ENCODE peak calls at places on chromosome 11, in four cellular contexts. One of them, this sample, is unnamed.

GRCh38 chr11:36098046-36098445 is 154.2 kb downstream of the LDLRAD3 start:
- DNase-seq in nephron progenitor cell: no peak
- DNase-seq in astrocyte of the spinal cord: no peak
- DNase-seq in tibial nerve: no peak
- DNase-seq in this sample: no peak

GRCh38 chr11:118012083-118012669 is 26.0 kb downstream of the IL10RA start:
- DNase-seq in tibial nerve: no peak
- DNase-seq in nephron progenitor cell: no peak
- DNase-seq in astrocyte of the spinal cord: no peak
- DNase-seq in this sample: no peak

GRCh38 chr11:61913699-61914395 is 3.5 kb downstream of the RAB3IL1 start:
- DNase-seq in astrocyte of the spinal cord: no peak
- DNase-seq in nephron progenitor cell: no peak
- DNase-seq in tibial nerve: no peak
- DNase-seq in this sample: peak; percentile 11

GRCh38 chr11:73236205-73236765 is 18.2 kb downstream of the P2RY2 start:
- DNase-seq in tibial nerve: no peak
- DNase-seq in astrocyte of the spinal cord: no peak
- DNase-seq in nephron progenitor cell: no peak
- DNase-seq in this sample: no peak

GRCh38 chr11:131311746-131312145 is 58.7 kb upstream of the NTM start:
- DNase-seq in tibial nerve: no peak
- DNase-seq in astrocyte of the spinal cord: no peak
- DNase-seq in nephron progenitor cell: no peak
- DNase-seq in this sample: no peak

GRCh38 chr11:16001899-16002426 is 354.4 kb downstream of the SOX6 start:
- DNase-seq in tibial nerve: no peak
- DNase-seq in nephron progenitor cell: no peak
- DNase-seq in astrocyte of the spinal cord: peak; percentile 96
- DNase-seq in this sample: no peak

GRCh38 chr11:576791-577610 is 731 bp downstream of the PHRF1 start:
- DNase-seq in nephron progenitor cell: no peak
- DNase-seq in astrocyte of the spinal cord: no peak
- DNase-seq in tibial nerve: no peak
- DNase-seq in this sample: no peak

GRCh38 chr11:8813658-8814057 is 97.3 kb upstream of the AKIP1 start:
- DNase-seq in astrocyte of the spinal cord: peak; percentile 87
- DNase-seq in nephron progenitor cell: peak; percentile 79
- DNase-seq in tibial nerve: peak; percentile 41
- DNase-seq in this sample: peak; percentile 69

GRCh38 chr11:68581439-68581838 is 102.9 kb upstream of the GAL start:
- DNase-seq in astrocyte of the spinal cord: no peak
- DNase-seq in tibial nerve: no peak
- DNase-seq in nephron progenitor cell: no peak
- DNase-seq in this sample: no peak

GRCh38 chr11:105167244-105167643 is 27.7 kb upstream of the CARD18 start:
- DNase-seq in nephron progenitor cell: no peak
- DNase-seq in astrocyte of the spinal cord: no peak
- DNase-seq in tibial nerve: no peak
- DNase-seq in this sample: no peak

GRCh38 chr11:74318241-74318932 is 6.9 kb upstream of the P4HA3 start:
- DNase-seq in nephron progenitor cell: no peak
- DNase-seq in tibial nerve: no peak
- DNase-seq in astrocyte of the spinal cord: peak; percentile 88
- DNase-seq in this sample: no peak

GRCh38 chr11:45217991-45218390 is 68.2 kb downstream of the SYT13 start:
- DNase-seq in astrocyte of the spinal cord: no peak
- DNase-seq in tibial nerve: no peak
- DNase-seq in nephron progenitor cell: no peak
- DNase-seq in this sample: no peak

GRCh38 chr11:17015639-17016125 is 1.5 kb upstream of the PLEKHA7 start:
- DNase-seq in astrocyte of the spinal cord: peak; percentile 10
- DNase-seq in tibial nerve: no peak
- DNase-seq in nephron progenitor cell: peak; percentile 8
- DNase-seq in this sample: no peak

GRCh38 chr11:118749429-118749828 is 41.5 kb downstream of the DDX6 start:
- DNase-seq in astrocyte of the spinal cord: no peak
- DNase-seq in nephron progenitor cell: no peak
- DNase-seq in tibial nerve: no peak
- DNase-seq in this sample: no peak

GRCh38 chr11:111344032-111344431 is 35.0 kb downstream of the POU2AF1 start:
- DNase-seq in nephron progenitor cell: no peak
- DNase-seq in astrocyte of the spinal cord: peak; percentile 53
- DNase-seq in tibial nerve: peak; percentile 50
- DNase-seq in this sample: no peak

GRCh38 chr11:134657631-134658030 is 245.6 kb upstream of the B3GAT1 start:
- DNase-seq in tibial nerve: no peak
- DNase-seq in nephron progenitor cell: no peak
- DNase-seq in astrocyte of the spinal cord: no peak
- DNase-seq in this sample: no peak

GRCh38 chr11:3037041-3037944 is 19.9 kb downstream of the CARS1 start:
- DNase-seq in astrocyte of the spinal cord: peak; percentile 67
- DNase-seq in nephron progenitor cell: peak; percentile 88
- DNase-seq in tibial nerve: peak; percentile 79
- DNase-seq in this sample: peak; percentile 34

GRCh38 chr11:108559904-108560303 is 33.7 kb downstream of the EXPH5 start:
- DNase-seq in nephron progenitor cell: no peak
- DNase-seq in astrocyte of the spinal cord: peak; percentile 75
- DNase-seq in tibial nerve: no peak
- DNase-seq in this sample: no peak

GRCh38 chr11:113906515-113906914 is 1.9 kb downstream of the HTR3B start:
- DNase-seq in astrocyte of the spinal cord: no peak
- DNase-seq in nephron progenitor cell: no peak
- DNase-seq in tibial nerve: no peak
- DNase-seq in this sample: no peak

GRCh38 chr11:121298770-121299169 is 6.2 kb downstream of the SC5D start:
- DNase-seq in astrocyte of the spinal cord: no peak
- DNase-seq in tibial nerve: no peak
- DNase-seq in nephron progenitor cell: no peak
- DNase-seq in this sample: no peak

GRCh38 chr11:61738776-61739175 is 13.7 kb upstream of the MYRF start:
- DNase-seq in nephron progenitor cell: no peak
- DNase-seq in astrocyte of the spinal cord: no peak
- DNase-seq in tibial nerve: no peak
- DNase-seq in this sample: no peak

GRCh38 chr11:109894242-109894641 is 198.9 kb upstream of the ZC3H12C start:
- DNase-seq in astrocyte of the spinal cord: no peak
- DNase-seq in tibial nerve: no peak
- DNase-seq in nephron progenitor cell: no peak
- DNase-seq in this sample: no peak

GRCh38 chr11:111833524-111833923 is 37.9 kb downstream of the ALG9 start:
- DNase-seq in astrocyte of the spinal cord: no peak
- DNase-seq in tibial nerve: no peak
- DNase-seq in nephron progenitor cell: no peak
- DNase-seq in this sample: no peak

GRCh38 chr11:6321961-6322362 is 1.7 kb upstream of the CAVIN3 start:
- DNase-seq in nephron progenitor cell: no peak
- DNase-seq in astrocyte of the spinal cord: peak; percentile 65
- DNase-seq in tibial nerve: no peak
- DNase-seq in this sample: no peak

GRCh38 chr11:68313574-68314202 is 1.3 kb downstream of the LRP5 start:
- DNase-seq in astrocyte of the spinal cord: peak; percentile 30
- DNase-seq in nephron progenitor cell: no peak
- DNase-seq in tibial nerve: no peak
- DNase-seq in this sample: no peak

GRCh38 chr11:107898270-107898669 is 30.0 kb upstream of the RAB39A start:
- DNase-seq in tibial nerve: no peak
- DNase-seq in astrocyte of the spinal cord: peak; percentile 59
- DNase-seq in nephron progenitor cell: no peak
- DNase-seq in this sample: no peak

GRCh38 chr11:133834399-133835257 is 10.7 kb downstream of the SPATA19 start:
- DNase-seq in astrocyte of the spinal cord: no peak
- DNase-seq in tibial nerve: no peak
- DNase-seq in nephron progenitor cell: no peak
- DNase-seq in this sample: no peak

GRCh38 chr11:127106142-127106541 is 105.6 kb upstream of the KIRREL3 start:
- DNase-seq in tibial nerve: no peak
- DNase-seq in nephron progenitor cell: peak; percentile 55
- DNase-seq in astrocyte of the spinal cord: no peak
- DNase-seq in this sample: no peak
- TF ChIP-seq CTCF in tibial nerve: no peak
- TF ChIP-seq CTCF in nephron progenitor cell: no peak
- TF ChIP-seq CTCF in astrocyte of the spinal cord: no peak
- TF ChIP-seq CTCF in this sample: no peak

GRCh38 chr11:70741085-70741484 is 342.8 kb downstream of the CTTN start:
- DNase-seq in astrocyte of the spinal cord: no peak
- DNase-seq in nephron progenitor cell: no peak
- DNase-seq in tibial nerve: no peak
- DNase-seq in this sample: no peak

GRCh38 chr11:70738661-70739060 is 340.3 kb downstream of the CTTN start:
- DNase-seq in astrocyte of the spinal cord: no peak
- DNase-seq in tibial nerve: no peak
- DNase-seq in nephron progenitor cell: no peak
- DNase-seq in this sample: no peak

GRCh38 chr11:70739091-70739490 is 340.8 kb downstream of the CTTN start:
- DNase-seq in tibial nerve: no peak
- DNase-seq in nephron progenitor cell: no peak
- DNase-seq in astrocyte of the spinal cord: no peak
- DNase-seq in this sample: no peak

GRCh38 chr11:70740475-70740825 is 342.1 kb downstream of the CTTN start:
- DNase-seq in astrocyte of the spinal cord: no peak
- DNase-seq in tibial nerve: no peak
- DNase-seq in nephron progenitor cell: peak; percentile 26
- DNase-seq in this sample: no peak

GRCh38 chr11:70739811-70740474 is 341.6 kb downstream of the CTTN start:
- DNase-seq in astrocyte of the spinal cord: no peak
- DNase-seq in tibial nerve: no peak
- DNase-seq in nephron progenitor cell: no peak
- DNase-seq in this sample: no peak
- TF ChIP-seq CTCF in astrocyte of the spinal cord: no peak
- TF ChIP-seq CTCF in tibial nerve: no peak
- TF ChIP-seq CTCF in nephron progenitor cell: peak; percentile 13
- TF ChIP-seq CTCF in this sample: peak; percentile 0

GRCh38 chr11:116355104-116355503 is 417.7 kb downstream of the BUD13 start:
- DNase-seq in nephron progenitor cell: no peak
- DNase-seq in astrocyte of the spinal cord: no peak
- DNase-seq in tibial nerve: no peak
- DNase-seq in this sample: no peak

GRCh38 chr11:116353517-116353916 is 419.3 kb downstream of the BUD13 start:
- DNase-seq in nephron progenitor cell: no peak
- DNase-seq in astrocyte of the spinal cord: no peak
- DNase-seq in tibial nerve: no peak
- DNase-seq in this sample: no peak

GRCh38 chr11:116360542-116360941 is 412.2 kb downstream of the BUD13 start:
- DNase-seq in nephron progenitor cell: no peak
- DNase-seq in tibial nerve: no peak
- DNase-seq in astrocyte of the spinal cord: no peak
- DNase-seq in this sample: no peak

GRCh38 chr11:116352881-116353280 is 419.9 kb downstream of the BUD13 start:
- DNase-seq in nephron progenitor cell: no peak
- DNase-seq in tibial nerve: no peak
- DNase-seq in astrocyte of the spinal cord: no peak
- DNase-seq in this sample: no peak

DNA sequence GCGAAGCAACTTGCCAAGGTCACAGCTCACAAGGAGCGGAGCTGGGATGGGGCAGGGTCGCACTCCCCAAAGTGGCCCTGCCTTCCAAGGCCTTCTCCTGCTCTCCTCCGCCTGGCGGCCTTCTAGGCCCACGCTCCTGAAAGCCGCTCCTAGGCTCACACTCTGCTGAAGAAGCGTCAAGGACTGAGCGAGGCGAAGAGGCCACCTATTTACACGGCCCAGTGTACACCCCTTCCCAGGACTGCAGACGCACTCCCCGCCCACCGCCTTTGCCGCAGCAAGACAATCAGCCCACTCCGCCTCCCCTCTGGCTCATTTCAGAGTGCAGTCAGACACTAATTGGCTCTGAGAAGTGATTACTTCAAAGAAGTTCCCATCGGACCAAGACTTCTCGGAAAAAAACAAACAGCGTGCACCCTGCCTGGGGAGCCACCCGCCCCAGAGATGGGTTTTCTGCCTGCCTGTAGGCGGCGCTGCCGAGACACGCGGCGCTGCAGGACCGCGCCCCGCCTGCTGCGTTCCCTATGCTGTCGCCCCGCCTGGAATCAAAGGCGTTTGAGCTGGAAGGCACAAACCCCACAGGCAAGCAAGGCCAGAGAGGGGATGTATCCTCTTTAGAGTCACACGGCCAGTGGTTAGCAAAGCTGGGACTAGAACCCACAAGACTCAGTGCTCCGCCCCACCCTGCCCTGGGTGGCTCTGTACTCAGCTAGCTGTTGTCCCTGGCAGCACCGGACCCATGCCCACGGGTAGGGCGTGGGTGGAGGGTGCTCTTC is 414.8 kb downstream of the BUD13 start:
- DNase-seq in astrocyte of the spinal cord: no peak
- DNase-seq in tibial nerve: no peak
- DNase-seq in nephron progenitor cell: peak; percentile 67
- DNase-seq in this sample: no peak
- TF ChIP-seq CTCF in astrocyte of the spinal cord: no peak
- TF ChIP-seq CTCF in tibial nerve: peak; percentile 17
- TF ChIP-seq CTCF in nephron progenitor cell: peak; percentile 84
- TF ChIP-seq CTCF in this sample: peak; percentile 78

GRCh38 chr11:102617491-102618026 is 7.6 kb downstream of the MMP20 start:
- DNase-seq in tibial nerve: no peak
- DNase-seq in nephron progenitor cell: no peak
- DNase-seq in astrocyte of the spinal cord: no peak
- DNase-seq in this sample: no peak

GRCh38 chr11:102613455-102613854 is 11.7 kb downstream of the MMP20 start:
- DNase-seq in nephron progenitor cell: no peak
- DNase-seq in tibial nerve: no peak
- DNase-seq in astrocyte of the spinal cord: no peak
- DNase-seq in this sample: no peak

GRCh38 chr11:102615077-102615893 is 9.8 kb downstream of the MMP20 start:
- DNase-seq in nephron progenitor cell: no peak
- DNase-seq in astrocyte of the spinal cord: no peak
- DNase-seq in tibial nerve: no peak
- DNase-seq in this sample: no peak

GRCh38 chr11:102615894-102616432 is 9.2 kb downstream of the MMP20 start:
- DNase-seq in tibial nerve: no peak
- DNase-seq in nephron progenitor cell: no peak
- DNase-seq in astrocyte of the spinal cord: no peak
- DNase-seq in this sample: no peak

DNA sequence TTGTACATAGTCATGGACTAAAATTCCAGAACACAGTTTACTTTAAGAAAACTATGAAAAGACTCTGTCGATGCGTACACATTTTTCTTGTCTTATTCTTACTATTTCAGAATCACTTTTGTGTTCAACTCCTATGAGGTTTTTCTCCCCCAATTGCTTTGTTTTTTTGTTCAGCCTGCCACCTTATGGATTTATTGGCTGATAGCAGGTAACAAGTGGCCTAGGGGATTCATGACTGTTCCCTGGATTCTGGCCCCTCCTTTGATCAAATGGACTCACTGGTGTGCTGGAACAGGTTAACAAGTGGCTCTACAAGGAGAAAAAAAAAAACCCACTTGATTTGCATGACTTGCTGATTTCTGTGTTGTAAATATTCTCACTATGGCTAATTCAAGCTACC is 10.6 kb downstream of the MMP20 start:
- DNase-seq in astrocyte of the spinal cord: no peak
- DNase-seq in nephron progenitor cell: no peak
- DNase-seq in tibial nerve: no peak
- DNase-seq in this sample: no peak
- TF ChIP-seq CTCF in astrocyte of the spinal cord: no peak
- TF ChIP-seq CTCF in nephron progenitor cell: no peak
- TF ChIP-seq CTCF in tibial nerve: no peak
- TF ChIP-seq CTCF in this sample: peak; percentile 30